ENCODE peak calls at places on chromosomes 7 and 10, in six cellular contexts. N is choroid plexus epithelial cell; V is mucosa of descending colon; R is fibroblast of the conjunctiva; H is stimulated activated naive CD8-positive, alpha-beta T cell treated with anti-CD3 and anti-CD28 coated beads, Interleukin-15, amount 100 ng/mL, for 72 hours; X is substantia nigra. W is an unnamed sample.
A peak's percentile ranks its signal among the peaks of the same experiment; 100 is the strongest.

GRCh38 chr10:95273393-95274312 is 17.1 kb downstream of the PDLIM1 start:
- DNase-seq in H (no peak), X (no peak), V (peak; percentile 61), N (peak; percentile 96), R (peak; percentile 31), W (peak; percentile 94)

GRCh38 chr7:1883031-1883761 is 213.1 kb downstream of the ELFN1 start:
- DNase-seq in R (peak; percentile 30), V (no peak), X (no peak), H (no peak), N (peak; percentile 46), W (peak; percentile 82)

GRCh38 chr10:82497451-82497850 is 622.5 kb downstream of the NRG3 start:
- DNase-seq in N (peak; percentile 13), X (no peak), R (peak; percentile 12), H (no peak), V (no peak), W (no peak)

GRCh38 chr7:140275069-140275961 is 98.5 kb upstream of the KDM7A start:
- DNase-seq in R (no peak), H (no peak), X (no peak), N (peak; percentile 42), V (no peak), W (no peak)

GRCh38 chr7:741191-741671 is 14.2 kb upstream of the PRKAR1B start:
- DNase-seq in V (no peak), R (no peak), H (no peak), N (no peak), X (no peak), W (no peak)

GRCh38 chr10:130686680-130687300 is 550.6 kb downstream of the GLRX3 start:
- DNase-seq in X (no peak), N (peak; percentile 31), H (no peak), V (no peak), R (no peak), W (no peak)

GRCh38 chr7:129952164-129952652 is 552 bp downstream of the UBE2H start:
- DNase-seq in N (peak; percentile 31), R (no peak), V (peak; percentile 71), H (peak; percentile 50), X (no peak), W (no peak)

GRCh38 chr7:106111671-106112117 is 418 bp downstream of the SYPL1 start:
- DNase-seq in R (peak; percentile 22), X (peak; percentile 31), H (no peak), N (peak; percentile 72), V (peak; percentile 67), W (no peak)

GRCh38 chr7:90267263-90267858 is 22.4 kb downstream of the CFAP69 start:
- DNase-seq in V (no peak), H (no peak), N (no peak), X (no peak), R (no peak), W (no peak)

GRCh38 chr7:32894171-32894570 is 2.6 kb upstream of the KBTBD2 start:
- DNase-seq in R (no peak), H (no peak), N (no peak), V (no peak), X (no peak), W (no peak)

GRCh38 chr10:133336131-133337078 is at the start of gene CALY:
- DNase-seq in H (peak; percentile 64), V (peak; percentile 50), X (no peak), R (no peak), N (no peak), W (no peak)

GRCh38 chr7:91306266-91306665 is 42.0 kb downstream of the FZD1 start:
- DNase-seq in N (no peak), V (no peak), X (no peak), H (no peak), R (no peak), W (no peak)

GRCh38 chr10:18675069-18675801 is 16.0 kb downstream of the ARL5B start:
- DNase-seq in N (no peak), V (no peak), H (no peak), R (no peak), X (no peak), W (no peak)

GRCh38 chr10:126135177-126135576 is 238.8 kb downstream of the FANK1 start:
- DNase-seq in H (no peak), X (no peak), R (no peak), N (peak; percentile 50), V (no peak), W (peak; percentile 40)

GRCh38 chr7:74026406-74027123 is 1.4 kb upstream of the ELN start:
- DNase-seq in H (peak; percentile 56), N (peak; percentile 68), X (peak; percentile 60), R (no peak), V (peak; percentile 87), W (peak; percentile 46)

GRCh38 chr7:115635367-115635766 is 395.2 kb downstream of the TFEC start:
- DNase-seq in R (peak; percentile 16), X (no peak), V (no peak), H (no peak), N (no peak), W (peak; percentile 36)

GRCh38 chr7:94632338-94633024 is 23.5 kb downstream of the SGCE start:
- DNase-seq in X (no peak), N (peak; percentile 96), V (no peak), H (no peak), R (peak; percentile 85), W (peak; percentile 80)

GRCh38 chr7:106039486-106040060 is 72.5 kb downstream of the SYPL1 start:
- DNase-seq in R (no peak), X (no peak), N (peak; percentile 78), V (peak; percentile 30), H (no peak), W (peak; percentile 92)

GRCh38 chr10:24196426-24197039 is 12.4 kb upstream of the KIAA1217 start:
- DNase-seq in N (peak; percentile 77), R (peak; percentile 47), H (peak; percentile 55), V (peak; percentile 92), X (no peak), W (peak; percentile 59)

GRCh38 chr7:16770657-16771329 is 17.2 kb downstream of the TSPAN13 start:
- DNase-seq in R (no peak), V (no peak), X (no peak), N (peak; percentile 8), H (no peak), W (no peak)

GRCh38 chr7:69599879-69600764 is 1.8 kb downstream of the AUTS2 start:
- DNase-seq in V (no peak), X (no peak), N (no peak), H (peak; percentile 7), R (no peak), W (no peak)

GRCh38 chr10:64486149-64486548 is 964.9 kb downstream of the REEP3 start:
- DNase-seq in H (no peak), X (no peak), N (peak; percentile 30), R (peak; percentile 30), V (no peak), W (peak; percentile 55)

GRCh38 chr10:123509338-123509737 is 156.8 kb upstream of the GPR26 start:
- DNase-seq in V (no peak), X (no peak), N (no peak), H (no peak), R (no peak), W (no peak)

GRCh38 chr7:130345725-130346124 is 1.1 kb downstream of the CPA5 start:
- DNase-seq in N (no peak), H (no peak), X (no peak), V (no peak), R (no peak), W (no peak)

GRCh38 chr7:107972986-107973385 is 30.0 kb downstream of the LAMB1 start:
- DNase-seq in X (no peak), V (no peak), N (peak; percentile 60), R (no peak), H (no peak), W (no peak)

GRCh38 chr10:120460776-120461175 is 3.7 kb downstream of the PLPP4 start:
- DNase-seq in X (no peak), H (no peak), V (no peak), N (peak; percentile 96), R (peak; percentile 2), W (peak; percentile 54)

GRCh38 chr7:71829499-71829898 is 582.6 kb downstream of the CALN1 start:
- DNase-seq in V (no peak), X (no peak), H (no peak), R (no peak), N (no peak), W (no peak)

GRCh38 chr7:157001920-157002818 is 8.3 kb downstream of the MNX1 start:
- DNase-seq in X (no peak), R (no peak), H (no peak), V (no peak), N (no peak), W (no peak)

GRCh38 chr7:131829911-131830310 is 273.5 kb upstream of the PODXL start:
- DNase-seq in X (no peak), R (no peak), H (no peak), V (no peak), N (peak; percentile 17), W (no peak)

GRCh38 chr7:20199015-20199737 is 18.0 kb downstream of the MACC1 start:
- DNase-seq in X (no peak), N (peak; percentile 84), R (no peak), V (peak; percentile 91), H (no peak), W (peak; percentile 87)

GRCh38 chr7:47581442-47581820 is 480 bp downstream of the TNS3 start:
- DNase-seq in N (no peak), X (no peak), V (peak; percentile 75), R (no peak), H (no peak), W (no peak)

GRCh38 chr7:18770154-18770807 is 274.7 kb downstream of the HDAC9 start:
- DNase-seq in H (no peak), N (peak; percentile 84), V (no peak), X (no peak), R (no peak), W (peak; percentile 81)

GRCh38 chr10:14800397-14800796 is 25.7 kb upstream of the FAM107B start:
- DNase-seq in V (no peak), R (no peak), X (no peak), N (no peak), H (no peak), W (no peak)